ENCODE peak calls at places on chromosome 17, in five cellular contexts. B is mucosa of descending colon, E is heart right ventricle, K is gastrocnemius medialis, S is colonic mucosa. I is an unnamed sample.

GRCh38 chr17:7846765-7847661 is 7.9 kb upstream of the TMEM88 start:
- DNase-seq in S (no peak), K (no peak), E (no peak), B (peak), I (no peak)

GRCh38 chr17:29592850-29593545 is at the start of gene ANKRD13B:
- DNase-seq in S (peak), E (peak), K (no peak), B (peak), I (no peak)

GRCh38 chr17:76957600-76958464 is 89.6 kb downstream of the MGAT5B start:
- DNase-seq in E (no peak), K (no peak), B (no peak), S (no peak), I (no peak)

GRCh38 chr17:17055286-17056166 is 13.3 kb downstream of the MPRIP start:
- DNase-seq in E (no peak), K (peak), B (no peak), S (no peak), I (no peak)

GRCh38 chr17:16300554-16300953 is 52.7 kb downstream of the CENPV start:
- DNase-seq in K (no peak), B (no peak), E (no peak), S (no peak), I (no peak)

GRCh38 chr17:20071824-20072691 is 62.9 kb downstream of the SPECC1 start:
- DNase-seq in K (no peak), S (no peak), E (no peak), B (no peak), I (no peak)

GRCh38 chr17:55734128-55734781 is 11.6 kb upstream of the TMEM100 start:
- DNase-seq in B (no peak), S (no peak), E (no peak), K (no peak), I (no peak)

GRCh38 chr17:80476877-80477646 is 655 bp upstream of the NPTX1 start:
- DNase-seq in B (no peak), K (no peak), E (no peak), S (no peak), I (no peak)

GRCh38 chr17:63568563-63568962 is 18.3 kb downstream of the DCAF7 start:
- DNase-seq in S (no peak), B (no peak), E (no peak), K (no peak), I (no peak)

GRCh38 chr17:41844971-41845370 is 7.3 kb downstream of the KLHL10 start:
- DNase-seq in E (no peak), B (no peak), K (no peak), S (no peak), I (no peak)

GRCh38 chr17:51434434-51435170 is 174.3 kb downstream of the UTP18 start:
- DNase-seq in S (no peak), E (no peak), B (no peak), K (no peak), I (no peak)

GRCh38 chr17:33019161-33019560 is 27.5 kb downstream of the SPACA3 start:
- DNase-seq in S (no peak), K (no peak), E (no peak), B (no peak), I (no peak)

GRCh38 chr17:80755650-80756405 is 211.2 kb downstream of the RPTOR start:
- DNase-seq in K (no peak), S (no peak), E (no peak), B (no peak), I (no peak)

GRCh38 chr17:70989301-70989700 is 820.0 kb downstream of the KCNJ2 start:
- DNase-seq in E (no peak), B (no peak), S (no peak), K (no peak), I (no peak)

GRCh38 chr17:43021739-43022512 is at the start of gene VAT1:
- DNase-seq in K (peak), E (peak), B (peak), S (peak), I (peak)

GRCh38 chr17:20207295-20207985 is 198.3 kb downstream of the SPECC1 start:
- DNase-seq in K (no peak), E (no peak), B (no peak), S (no peak), I (no peak)

GRCh38 chr17:56593741-56594527 is 435 bp downstream of the NOG start:
- DNase-seq in B (peak), K (peak), S (peak), E (peak), I (peak)

GRCh38 chr17:4479340-4479981 is 19.2 kb upstream of the SPNS2 start:
- DNase-seq in B (peak), S (peak), E (no peak), K (no peak), I (no peak)

GRCh38 chr17:41049110-41049509 is 2.0 kb upstream of the KRTAP2-1 start:
- DNase-seq in S (no peak), B (no peak), K (no peak), E (no peak), I (no peak)

GRCh38 chr17:44066204-44066930 is at the start of gene LSM12:
- DNase-seq in B (peak), K (peak), S (peak), E (peak), I (peak)

GRCh38 chr17:8488931-8489330 is 53.2 kb downstream of the NDEL1 start:
- DNase-seq in B (no peak), S (no peak), E (no peak), K (peak), I (no peak)

GRCh38 chr17:45262516-45263476 is 902 bp upstream of the SPATA32 start:
- DNase-seq in S (no peak), B (no peak), E (no peak), K (no peak), I (no peak)

GRCh38 chr17:48102700-48103378 is 1.6 kb upstream of the CBX1 start:
- DNase-seq in K (no peak), B (no peak), E (no peak), S (no peak), I (no peak)

GRCh38 chr17:45227101-45227591 is 5.5 kb downstream of the FMNL1 start:
- DNase-seq in K (no peak), B (peak), S (peak), E (no peak), I (no peak)

GRCh38 chr17:40490289-40490853 is 11.1 kb downstream of the TNS4 start:
- DNase-seq in K (peak), B (peak), E (peak), S (peak), I (no peak)

GRCh38 chr17:13415877-13416416 is 185.8 kb downstream of the HS3ST3A1 start:
- DNase-seq in E (peak), K (no peak), B (peak), S (peak), I (no peak)

GRCh38 chr17:31327534-31328526 is 6.4 kb upstream of the EVI2A start:
- DNase-seq in E (no peak), S (no peak), K (no peak), B (no peak), I (no peak)

GRCh38 chr17:9274119-9274445 is 252.8 kb downstream of the NTN1 start:
- DNase-seq in S (no peak), B (no peak), E (no peak), K (no peak), I (no peak)

GRCh38 chr17:15432807-15433547 is 34.4 kb downstream of the CDRT4 start:
- DNase-seq in K (peak), B (peak), E (no peak), S (no peak), I (no peak)

GRCh38 chr17:64504769-64505319 is 1.2 kb downstream of the DDX5 start:
- DNase-seq in B (no peak), E (no peak), K (no peak), S (no peak), I (no peak)

GRCh38 chr17:28328325-28328724 is 6.9 kb downstream of the IFT20 start:
- DNase-seq in E (no peak), B (no peak), K (no peak), S (no peak), I (no peak)

GRCh38 chr17:81337449-81337848 is 42.3 kb upstream of the SLC38A10 start:
- DNase-seq in S (peak), E (no peak), B (peak), K (peak), I (no peak)

GRCh38 chr17:57892820-57893595 is 43.2 kb upstream of the MRPS23 start:
- DNase-seq in K (peak), S (peak), B (peak), E (peak), I (no peak)

GRCh38 chr17:83203073-83203471 is 123.7 kb downstream of the METRNL start:
- DNase-seq in E (peak), K (peak), B (peak), S (peak), I (no peak)

GRCh38 chr17:81910840-81911276 is 341 bp downstream of the PCYT2 start:
- DNase-seq in E (no peak), K (no peak), S (no peak), B (no peak), I (no peak)

GRCh38 chr17:78313735-78314648 is 45.9 kb downstream of the SOCS3 start:
- DNase-seq in S (peak), B (peak), K (peak), E (peak), I (peak)

GRCh38 chr17:78315355-78316114 is 44.3 kb downstream of the SOCS3 start:
- DNase-seq in E (peak), K (peak), S (peak), B (peak), I (no peak)

GRCh38 chr17:78316867-78317816 is 42.7 kb downstream of the SOCS3 start:
- DNase-seq in K (no peak), S (peak), B (peak), E (no peak), I (no peak)

GRCh38 chr17:78316115-78316866 is 43.6 kb downstream of the SOCS3 start:
- DNase-seq in B (no peak), K (no peak), E (no peak), S (no peak), I (no peak)

GRCh38 chr17:78314683-78315354 is 45.1 kb downstream of the SOCS3 start:
- DNase-seq in E (no peak), B (no peak), S (no peak), K (no peak), I (no peak)
- TF ChIP-seq CTCF in E (no peak), B (no peak), S (no peak), K (no peak), I (no peak)

GRCh38 chr17:5745091-5745820 is 160.9 kb upstream of the NLRP1 start:
- DNase-seq in E (no peak), B (no peak), S (no peak), K (no peak), I (no peak)

GRCh38 chr17:5741810-5742209 is 157.5 kb upstream of the NLRP1 start:
- DNase-seq in E (no peak), S (no peak), K (no peak), B (no peak), I (no peak)

GRCh38 chr17:5747964-5748363 is 163.7 kb upstream of the NLRP1 start:
- DNase-seq in S (no peak), B (no peak), E (no peak), K (no peak), I (no peak)

GRCh38 chr17:5747276-5747675 is 163.0 kb upstream of the NLRP1 start:
- DNase-seq in S (no peak), B (no peak), K (no peak), E (no peak), I (no peak)
- TF ChIP-seq CTCF in S (no peak), B (no peak), K (no peak), E (no peak), I (no peak)

GRCh38 chr17:35089846-35090193 is 26.3 kb upstream of the RFFL start:
- DNase-seq in E (no peak), B (peak), K (no peak), S (no peak), I (no peak)
- TF ChIP-seq CTCF in E (no peak), B (no peak), K (no peak), S (no peak), I (no peak)

GRCh38 chr17:75694536-75694935 is 26.7 kb upstream of the ITGB4 start:
- DNase-seq in B (no peak), E (no peak), K (peak), S (no peak), I (no peak)
- TF ChIP-seq CTCF in B (no peak), E (no peak), K (no peak), S (no peak), I (no peak)

DNA sequence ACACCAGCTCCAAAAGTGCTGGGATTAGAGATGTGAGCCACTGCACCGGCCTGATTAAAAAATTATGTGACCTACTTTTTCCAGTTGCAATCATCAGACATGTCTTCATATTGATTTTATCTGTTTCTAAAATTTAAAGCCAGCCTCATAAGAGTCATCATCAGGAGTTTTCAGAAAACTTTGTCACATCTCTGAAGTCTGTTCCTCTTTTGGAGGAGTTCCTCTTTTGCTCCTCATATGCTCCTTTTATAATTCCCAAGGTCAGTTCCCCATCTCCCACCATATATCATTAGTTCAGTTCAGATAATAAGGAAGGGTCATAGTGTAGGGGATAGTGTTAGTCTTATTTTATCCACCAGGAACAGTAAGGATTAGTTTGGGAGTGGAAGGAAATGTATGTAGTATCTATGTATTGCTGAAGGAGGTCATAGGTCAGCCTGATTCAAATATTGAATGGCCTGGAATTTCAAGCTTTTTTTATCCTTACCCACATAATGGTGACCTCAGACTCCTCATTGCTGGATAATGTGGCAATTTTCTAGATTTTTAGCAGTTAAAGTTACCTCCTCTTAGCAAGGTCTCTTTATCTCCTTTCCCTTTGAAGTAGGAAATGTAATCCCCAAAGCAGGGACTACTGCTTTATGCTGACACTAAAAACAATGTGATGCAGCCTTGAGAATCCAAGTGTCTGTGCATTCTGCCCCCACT is 13.8 kb upstream of the DUSP14 start:
- DNase-seq in B (no peak), E (no peak), S (no peak), K (no peak), I (no peak)
- TF ChIP-seq CTCF in B (no peak), E (no peak), S (no peak), K (no peak), I (no peak)

DNA sequence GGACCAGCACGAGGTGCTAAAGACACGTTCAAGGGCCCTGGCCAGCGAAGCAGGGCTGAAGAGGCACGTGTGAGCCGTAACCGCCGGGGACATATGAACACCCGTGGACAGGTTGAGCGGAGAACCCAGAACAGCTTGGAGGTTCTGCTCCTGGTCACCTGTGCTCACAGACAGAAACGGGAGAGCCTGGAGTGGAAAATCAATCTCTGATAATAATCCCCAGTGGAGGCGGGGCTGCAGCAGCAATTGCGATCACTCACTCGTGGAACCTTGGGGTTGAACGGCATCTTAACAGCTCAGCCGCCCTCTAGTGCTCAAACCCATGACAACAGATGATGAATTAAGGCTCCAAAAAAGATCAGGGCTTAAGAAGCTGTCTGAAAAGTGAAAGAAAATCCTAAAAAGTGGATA is 25.6 kb downstream of the WIPI1 start:
- DNase-seq in B (no peak), S (peak), K (no peak), E (no peak), I (no peak)
- TF ChIP-seq CTCF in B (no peak), S (no peak), K (no peak), E (no peak), I (peak)

GRCh38 chr17:73224663-73225305 is 31.9 kb downstream of the COG1 start:
- DNase-seq in K (no peak), E (no peak), B (no peak), S (no peak), I (no peak)
- TF ChIP-seq CTCF in K (no peak), E (no peak), B (no peak), S (no peak), I (no peak)

GRCh38 chr17:79428988-79429387 is 181.9 kb downstream of the RBFOX3 start:
- DNase-seq in B (no peak), S (no peak), K (no peak), E (no peak), I (no peak)

GRCh38 chr17:79429864-79430494 is 180.9 kb downstream of the RBFOX3 start:
- DNase-seq in B (no peak), E (no peak), S (no peak), K (no peak), I (no peak)

GRCh38 chr17:79425686-79426085 is 185.2 kb downstream of the RBFOX3 start:
- DNase-seq in E (no peak), B (no peak), K (no peak), S (no peak), I (no peak)

GRCh38 chr17:79424471-79425185 is 186.2 kb downstream of the RBFOX3 start:
- DNase-seq in B (no peak), K (no peak), E (no peak), S (no peak), I (no peak)

DNA sequence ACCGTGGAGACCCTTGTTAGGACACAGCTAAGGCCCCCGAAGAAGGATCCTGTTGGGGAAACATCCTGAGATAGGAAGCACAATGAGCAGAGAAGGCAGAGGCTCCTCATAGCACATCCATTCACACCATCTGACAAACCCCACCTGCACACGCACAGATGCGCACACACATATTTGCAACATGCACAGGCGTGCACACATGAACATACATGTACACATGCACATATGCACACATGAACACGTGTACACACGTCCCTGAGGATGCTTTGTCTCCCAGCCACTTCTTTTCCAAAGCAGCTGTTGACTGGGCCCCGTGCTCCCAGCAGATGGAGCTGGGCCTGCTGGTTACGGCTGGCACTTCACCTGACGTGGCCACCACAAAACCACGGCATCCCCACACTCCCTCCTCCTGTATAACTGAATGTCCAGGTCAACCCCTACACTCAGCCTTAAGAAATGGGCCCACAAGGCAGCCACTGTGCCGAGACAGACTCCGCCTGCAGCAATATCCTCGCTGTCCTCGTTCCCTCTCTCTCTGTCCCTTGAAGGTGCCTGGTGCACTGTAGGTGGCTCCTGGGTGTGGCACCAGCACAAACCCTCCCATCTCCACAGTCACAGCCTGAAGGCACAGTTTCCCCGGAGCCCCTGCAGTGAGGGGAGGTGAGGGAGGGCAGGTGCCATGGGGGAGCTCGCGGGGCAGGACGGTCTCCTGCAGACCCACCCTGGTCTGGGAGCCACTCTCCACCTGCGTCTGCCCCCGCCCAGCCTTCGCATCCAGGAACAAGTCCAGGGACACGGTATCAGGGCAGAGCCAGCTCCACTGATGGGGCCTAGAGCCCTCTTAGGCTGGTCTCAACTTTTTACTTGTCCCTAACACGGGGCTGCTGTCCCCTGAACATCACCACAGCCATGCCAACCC is 183.0 kb downstream of the RBFOX3 start:
- DNase-seq in E (no peak), S (no peak), K (no peak), B (no peak), I (no peak)
- TF ChIP-seq CTCF in E (no peak), S (no peak), K (no peak), B (no peak), I (no peak)